ENCODE peak calls at places on chromosome 6, in five cellular contexts. X is uterus; V is left lung; W is bronchial epithelial cell; F is CD8-positive, alpha-beta T cell. G is an unnamed sample.

GRCh38 chr6:84652356-84653026 is 111.9 kb downstream of the TBX18 start:
- DNase-seq in X (no peak), V (no peak), W (peak), F (no peak), G (peak)

GRCh38 chr6:38212579-38212978 is 393.1 kb downstream of the ZFAND3 start:
- DNase-seq in X (no peak), V (no peak), W (no peak), F (no peak), G (peak)

GRCh38 chr6:98845201-98846020 is 11.0 kb downstream of the POU3F2 start:
- DNase-seq in X (peak), V (peak), W (peak), F (peak), G (no peak)

GRCh38 chr6:64010010-64010409 is 374.4 kb downstream of the PHF3 start:
- DNase-seq in X (no peak), V (no peak), W (no peak), F (no peak), G (no peak)

GRCh38 chr6:90000864-90001731 is 106.8 kb downstream of the GJA10 start:
- DNase-seq in X (no peak), V (no peak), W (peak), F (peak), G (no peak)

GRCh38 chr6:32047084-32047478 is 8.9 kb downstream of the CYP21A2 start:
- DNase-seq in X (peak), V (no peak), W (no peak), F (no peak), G (no peak)

GRCh38 chr6:6714498-6715360 is 126.2 kb downstream of the LY86 start:
- DNase-seq in X (no peak), V (no peak), W (no peak), F (no peak), G (no peak)

GRCh38 chr6:16278048-16278724 is 39.8 kb downstream of the GMPR start:
- DNase-seq in X (no peak), V (no peak), W (peak), F (no peak), G (no peak)

GRCh38 chr6:88166901-88167624 is 916 bp upstream of the CNR1 start:
- DNase-seq in X (no peak), V (no peak), W (no peak), F (no peak), G (no peak)

GRCh38 chr6:82568290-82568993 is 204.8 kb downstream of the TPBG start:
- DNase-seq in X (no peak), V (no peak), W (no peak), F (no peak), G (no peak)

GRCh38 chr6:127907960-127908640 is 7.2 kb upstream of the THEMIS start:
- DNase-seq in X (no peak), V (no peak), W (no peak), F (no peak), G (no peak)

GRCh38 chr6:125182237-125183018 is 28.9 kb downstream of the TPD52L1 start:
- DNase-seq in X (no peak), V (no peak), W (no peak), F (no peak), G (no peak)

GRCh38 chr6:131782764-131783163 is 25.1 kb upstream of the ENPP1 start:
- DNase-seq in X (no peak), V (no peak), W (peak), F (no peak), G (no peak)

GRCh38 chr6:76885861-76886301 is 577.4 kb downstream of the HTR1B start:
- DNase-seq in X (no peak), V (no peak), W (peak), F (no peak), G (no peak)

GRCh38 chr6:25311251-25311910 is 32.2 kb downstream of the CARMIL1 start:
- DNase-seq in X (no peak), V (no peak), W (peak), F (no peak), G (no peak)

GRCh38 chr6:151070666-151071065 is 169.1 kb upstream of the AKAP12 start:
- DNase-seq in X (no peak), V (no peak), W (no peak), F (no peak), G (no peak)

GRCh38 chr6:37488464-37488863 is 11.2 kb downstream of the CCDC167 start:
- DNase-seq in X (no peak), V (no peak), W (peak), F (no peak), G (no peak)

GRCh38 chr6:156839591-156840001 is 62.4 kb downstream of the ARID1B start:
- DNase-seq in X (peak), V (no peak), W (no peak), F (no peak), G (no peak)

GRCh38 chr6:106181664-106182418 is 95.7 kb downstream of the PRDM1 start:
- DNase-seq in X (no peak), V (no peak), W (peak), F (no peak), G (no peak)

GRCh38 chr6:69185276-69185675 is 550.2 kb downstream of the ADGRB3 start:
- DNase-seq in X (no peak), V (no peak), W (no peak), F (no peak), G (no peak)

GRCh38 chr6:7630792-7631191 is 40.8 kb downstream of the SNRNP48 start:
- DNase-seq in X (no peak), V (no peak), W (no peak), F (no peak), G (no peak)

GRCh38 chr6:4593891-4594445 is 182.2 kb upstream of the CDYL start:
- DNase-seq in X (no peak), V (no peak), W (peak), F (no peak), G (no peak)

GRCh38 chr6:15752820-15753219 is 90.0 kb upstream of the DTNBP1 start:
- DNase-seq in X (no peak), V (no peak), W (no peak), F (no peak), G (no peak)

GRCh38 chr6:154868143-154868594 is 126.9 kb upstream of the TIAM2 start:
- DNase-seq in X (no peak), V (no peak), W (peak), F (no peak), G (peak)

GRCh38 chr6:30002871-30003270 is 58.2 kb upstream of the POLR1H start:
- DNase-seq in X (no peak), V (no peak), W (peak), F (no peak), G (no peak)

GRCh38 chr6:24883618-24884017 is 52.1 kb downstream of the RIPOR2 start:
- DNase-seq in X (no peak), V (no peak), W (no peak), F (no peak), G (no peak)

GRCh38 chr6:160933256-160933655 is 58.3 kb upstream of the MAP3K4 start:
- DNase-seq in X (no peak), V (no peak), W (no peak), F (no peak), G (no peak)

GRCh38 chr6:17714177-17714576 is 7.5 kb upstream of the NUP153 start:
- DNase-seq in X (no peak), V (no peak), W (peak), F (no peak), G (no peak)

GRCh38 chr6:6386010-6386409 is 65.5 kb upstream of the F13A1 start:
- DNase-seq in X (no peak), V (peak), W (peak), F (no peak), G (no peak)

GRCh38 chr6:98921038-98921437 is 26.7 kb downstream of the FBXL4 start:
- DNase-seq in X (no peak), V (no peak), W (no peak), F (no peak), G (no peak)

GRCh38 chr6:154386848-154387717 is 30.5 kb upstream of the IPCEF1 start:
- DNase-seq in X (no peak), V (no peak), W (peak), F (no peak), G (peak)

GRCh38 chr6:37373822-37374514 is 20.2 kb downstream of the RNF8 start:
- DNase-seq in X (no peak), V (no peak), W (peak), F (no peak), G (no peak)

GRCh38 chr6:162363757-162364156 is 363.8 kb downstream of the PRKN start:
- DNase-seq in X (no peak), V (no peak), W (no peak), F (no peak), G (no peak)

GRCh38 chr6:7245668-7246393 is 67.2 kb downstream of the SSR1 start:
- DNase-seq in X (no peak), V (no peak), W (no peak), F (no peak), G (no peak)

GRCh38 chr6:45920819-45921511 is 94.7 kb downstream of the CLIC5 start:
- DNase-seq in X (no peak), V (no peak), W (peak), F (no peak), G (no peak)

GRCh38 chr6:52522655-52523054 is 54.2 kb downstream of the TRAM2 start:
- DNase-seq in X (no peak), V (no peak), W (peak), F (no peak), G (no peak)
- H3K4me3 ChIP-seq in X (no peak), V (no peak), W (no peak), F (no peak), G (no peak)

DNA sequence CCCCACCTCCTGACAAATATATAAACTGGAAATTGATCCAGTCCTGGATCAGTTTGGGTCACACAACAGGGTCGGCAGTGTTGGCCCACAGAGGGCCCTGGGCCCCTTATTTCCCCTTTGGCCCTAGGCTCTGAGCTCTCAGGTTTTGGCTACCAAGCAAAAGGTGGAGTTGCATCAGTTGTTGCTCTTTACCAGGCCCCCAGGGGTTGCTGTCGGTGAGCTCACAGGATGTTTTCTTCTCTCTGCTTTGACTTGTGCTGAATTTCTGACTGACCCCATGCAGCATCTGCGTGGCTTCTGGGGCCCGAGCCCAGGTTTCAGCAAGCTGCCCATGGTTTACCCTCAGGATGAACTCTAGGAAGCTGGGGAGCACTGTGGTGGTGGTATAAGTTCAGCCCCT is 44.6 kb downstream of the PPARD start:
- DNase-seq in X (no peak), V (no peak), W (no peak), F (no peak), G (no peak)
- TF ChIP-seq CTCF in X (no peak), V (no peak), W (no peak), F (no peak), G (no peak)

GRCh38 chr6:9977451-9977850 is 437.4 kb downstream of the TFAP2A start:
- DNase-seq in X (no peak), V (no peak), W (no peak), F (no peak), G (no peak)

GRCh38 chr6:9984607-9985006 is 430.3 kb downstream of the TFAP2A start:
- DNase-seq in X (no peak), V (no peak), W (no peak), F (no peak), G (no peak)

GRCh38 chr6:9978480-9978879 is 436.4 kb downstream of the TFAP2A start:
- DNase-seq in X (no peak), V (no peak), W (peak), F (no peak), G (no peak)

DNA sequence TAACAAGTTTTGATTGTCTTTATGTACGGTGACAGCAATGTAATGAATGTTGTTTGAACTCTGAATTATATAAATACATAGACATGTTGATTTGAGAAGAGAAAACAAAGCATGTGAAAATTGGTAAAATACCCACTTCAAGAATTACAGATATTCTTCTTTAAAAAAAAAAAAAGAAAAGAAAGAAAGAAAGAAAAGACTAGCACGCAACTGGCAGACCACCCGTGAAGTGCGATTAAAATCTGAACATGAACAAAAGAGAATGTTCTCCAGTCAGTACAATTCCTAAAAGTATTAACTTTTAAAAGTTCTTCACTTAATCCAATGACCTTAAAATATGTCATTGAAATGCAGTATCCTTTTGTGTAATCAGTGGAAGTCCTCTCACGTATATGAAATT is 434.9 kb downstream of the TFAP2A start:
- DNase-seq in X (no peak), V (no peak), W (no peak), F (no peak), G (no peak)
- H3K4me3 ChIP-seq in X (no peak), V (no peak), W (no peak), F (no peak), G (no peak)

DNA sequence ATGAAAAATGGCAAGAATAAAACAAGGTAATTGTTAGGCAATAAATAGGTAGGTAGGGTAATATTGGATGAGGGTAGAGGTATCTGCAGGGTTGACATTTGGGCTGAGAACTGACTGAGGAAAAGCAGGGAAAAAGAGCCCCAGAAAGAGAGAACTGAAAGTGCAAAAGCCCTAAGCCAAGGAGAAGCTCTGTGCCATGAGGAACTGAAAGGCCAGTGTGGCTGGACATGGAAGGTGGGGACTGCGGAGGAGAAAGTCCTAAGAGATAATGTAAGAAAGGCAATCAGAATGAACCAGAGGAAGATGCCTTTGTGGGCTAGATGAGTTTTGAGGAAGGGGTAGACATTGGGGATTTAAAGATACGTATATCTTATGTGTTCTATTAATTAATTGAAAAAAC is 9.9 kb upstream of the HIVEP2 start:
- DNase-seq in X (no peak), V (no peak), W (no peak), F (no peak), G (no peak)
- TF ChIP-seq CTCF in X (no peak), V (no peak), W (no peak), F (no peak), G (no peak)

GRCh38 chr6:75402296-75402695 is 91.3 kb downstream of the FILIP1 start:
- DNase-seq in X (peak), V (peak), W (peak), F (no peak), G (no peak)
- H3K4me3 ChIP-seq in X (no peak), V (no peak), W (no peak), F (no peak), G (no peak)

DNA sequence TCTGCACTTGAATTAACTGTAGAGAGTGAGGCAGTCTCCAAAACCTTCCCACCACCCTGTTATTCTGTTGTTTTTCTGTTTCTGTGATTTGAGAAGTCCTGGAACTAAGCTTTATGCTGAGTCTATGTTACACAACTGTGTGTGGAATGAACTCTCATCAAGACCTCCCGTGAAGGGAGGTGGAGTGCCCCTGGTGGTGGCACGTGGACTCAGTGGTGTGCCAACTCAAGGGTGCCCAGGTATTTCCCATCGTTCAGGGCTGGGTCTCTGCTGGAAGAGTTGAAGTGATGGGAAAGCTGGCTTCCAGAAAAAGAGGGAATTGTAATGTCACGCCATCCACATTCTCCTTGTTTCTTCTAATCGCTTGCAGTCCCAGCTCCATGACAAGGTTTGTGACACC is 374.2 kb downstream of the SMOC2 start:
- DNase-seq in X (no peak), V (no peak), W (peak), F (no peak), G (no peak)
- TF ChIP-seq CTCF in X (no peak), V (no peak), W (no peak), F (no peak), G (peak)

GRCh38 chr6:149449054-149449453 is 35.8 kb downstream of the ZC3H12D start:
- DNase-seq in X (no peak), V (no peak), W (no peak), F (no peak), G (no peak)

GRCh38 chr6:149450679-149451360 is 34.0 kb downstream of the ZC3H12D start:
- DNase-seq in X (peak), V (peak), W (no peak), F (no peak), G (no peak)

GRCh38 chr6:149451361-149452061 is 33.3 kb downstream of the ZC3H12D start:
- DNase-seq in X (no peak), V (peak), W (no peak), F (peak), G (no peak)

GRCh38 chr6:149452062-149452939 is 32.5 kb downstream of the ZC3H12D start:
- DNase-seq in X (no peak), V (peak), W (no peak), F (no peak), G (no peak)

DNA sequence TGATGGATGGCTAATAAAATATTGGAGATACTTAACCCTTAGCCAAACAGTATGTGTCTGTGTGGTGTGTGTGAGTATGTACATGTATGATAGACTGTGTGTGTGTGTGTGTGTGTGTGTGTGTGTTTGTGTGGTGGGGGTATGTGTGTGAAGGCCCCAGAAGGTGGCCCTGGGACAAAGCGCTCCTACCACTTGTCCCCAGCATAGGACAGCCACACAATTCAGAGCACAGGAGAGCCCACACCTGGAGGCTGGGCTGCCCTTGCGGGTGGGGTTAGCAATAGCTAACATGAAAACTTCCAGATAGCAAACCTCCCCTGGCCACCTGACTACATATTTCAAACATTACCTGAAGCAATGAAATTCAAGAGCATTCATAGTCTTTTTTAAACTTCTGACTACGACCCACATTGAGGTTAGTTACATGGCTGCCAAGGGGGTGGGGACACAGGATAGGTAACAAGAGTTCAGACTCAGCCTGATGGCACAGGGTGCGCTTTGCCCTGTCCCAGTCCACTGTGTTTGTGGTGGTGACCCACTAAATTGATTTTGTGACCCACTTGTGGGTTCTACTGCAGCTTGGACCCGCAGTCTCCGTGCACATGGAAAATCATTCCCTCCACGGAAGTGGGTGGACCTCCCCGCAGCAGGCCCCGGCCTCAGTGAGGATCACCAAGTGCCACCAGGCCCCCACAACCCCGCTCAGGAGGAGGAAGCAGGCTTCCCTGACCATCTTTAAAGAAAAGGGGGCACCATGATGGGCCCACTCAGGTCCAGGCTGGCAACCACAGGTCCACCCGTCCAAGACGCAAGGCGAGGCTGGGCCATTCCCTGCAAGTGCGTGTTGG is 34.8 kb downstream of the ZC3H12D start:
- DNase-seq in X (no peak), V (peak), W (no peak), F (no peak), G (no peak)
- H3K4me3 ChIP-seq in X (peak), V (peak), W (peak), F (peak), G (peak)

DNA sequence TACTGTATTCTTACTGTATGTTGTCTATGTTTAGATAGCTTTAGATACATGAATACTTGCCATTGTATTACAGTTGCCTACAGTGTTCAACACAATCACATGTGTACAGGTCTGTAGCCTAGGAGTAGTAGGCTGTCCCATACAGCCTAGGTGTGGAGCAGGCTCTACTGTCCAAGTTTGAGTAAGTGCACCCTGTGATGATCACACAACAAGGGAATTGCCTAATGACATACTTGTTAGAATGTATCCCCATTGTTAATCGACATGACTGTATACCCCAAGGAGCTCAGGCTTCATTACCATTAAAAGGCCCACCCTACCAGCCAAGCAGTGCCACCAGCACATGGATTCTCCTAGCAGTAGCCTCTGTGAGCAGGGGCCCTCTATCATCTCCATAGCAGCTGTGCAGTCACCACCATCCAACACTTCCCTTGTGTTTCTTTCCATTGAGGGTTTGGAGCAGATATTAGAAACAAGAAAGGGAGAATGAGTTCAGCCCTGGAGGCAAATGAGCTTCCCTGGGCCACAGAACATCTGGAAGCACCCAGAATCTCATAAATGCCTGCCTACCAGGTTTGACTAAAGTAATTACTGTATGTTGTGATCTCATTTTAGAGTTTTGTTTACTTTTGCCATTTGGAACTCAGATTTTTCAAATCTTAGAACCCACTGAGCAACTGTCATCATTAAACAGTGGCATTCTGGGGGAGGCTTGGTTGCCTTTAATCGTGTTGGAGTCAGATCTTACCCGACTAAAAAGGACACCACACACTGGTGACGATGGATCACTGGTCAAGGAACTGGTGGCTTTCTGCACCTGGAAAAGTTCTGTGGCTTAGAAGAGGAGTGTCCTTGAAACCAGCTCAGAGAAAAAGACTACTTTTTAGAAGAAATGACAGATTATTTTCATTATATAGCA is 104.8 kb downstream of the TULP4 start:
- DNase-seq in X (no peak), V (no peak), W (peak), F (no peak), G (no peak)
- TF ChIP-seq CTCF in X (no peak), V (no peak), W (no peak), F (no peak), G (no peak)

GRCh38 chr6:12866422-12867029 is 150.0 kb downstream of the PHACTR1 start:
- DNase-seq in X (no peak), V (no peak), W (no peak), F (no peak), G (no peak)
- H3K4me3 ChIP-seq in X (no peak), V (no peak), W (no peak), F (no peak), G (no peak)

G was measured in retinal pigment epithelial cell.